ENCODE peak calls at places on chromosomes 4 and X, in six cellular contexts. Q is stimulated activated CD4-positive, alpha-beta T cell treated with anti-CD3 and anti-CD28 coated beads, TNF-alpha, amount 100 ng/mL, for 48 hours; Z is substantia nigra; Y is MV-4-11; V is A549; U is GM12865. M is an unnamed sample.

GRCh38 chrX:15114865-15115566 is 154.9 kb downstream of the ASB9 start:
- DNase-seq in Q (no peak), Z (no peak), Y (no peak), V (no peak), U (no peak), M (no peak)

GRCh38 chrX:139563251-139563650 is 32.7 kb downstream of the F9 start:
- DNase-seq in Q (no peak), Z (no peak), Y (no peak), V (no peak), U (no peak), M (no peak)

GRCh38 chrX:83892433-83892832 is 31.5 kb downstream of the CYLC1 start:
- DNase-seq in Q (no peak), Z (no peak), Y (no peak), V (no peak), U (no peak), M (no peak)

GRCh38 chr4:145513020-145513621 is 31.5 kb downstream of the SMAD1 start:
- DNase-seq in Q (no peak), Z (no peak), Y (no peak), V (no peak), U (no peak), M (no peak)

GRCh38 chrX:91137881-91138280 is 296.8 kb upstream of the PABPC5 start:
- DNase-seq in Q (no peak), Z (no peak), Y (no peak), V (no peak), U (no peak), M (no peak)

GRCh38 chrX:130726661-130727060 is 176.3 kb downstream of the ENOX2 start:
- DNase-seq in Q (no peak), Z (no peak), Y (peak), V (no peak), U (no peak), M (no peak)

GRCh38 chr4:165972747-165973146 is 99.7 kb downstream of the TLL1 start:
- DNase-seq in Q (no peak), Z (no peak), Y (no peak), V (no peak), U (no peak), M (no peak)

GRCh38 chr4:24973471-24974251 is 57.1 kb downstream of the LGI2 start:
- DNase-seq in Q (no peak), Z (no peak), Y (peak), V (peak), U (no peak), M (no peak)

GRCh38 chr4:98828801-98829200 is 100.1 kb downstream of the EIF4E start:
- DNase-seq in Q (peak), Z (no peak), Y (no peak), V (no peak), U (peak), M (no peak)

GRCh38 chrX:154381271-154381670 is 2.2 kb downstream of the EMD start:
- DNase-seq in Q (no peak), Z (no peak), Y (no peak), V (no peak), U (no peak), M (peak)

GRCh38 chrX:115499112-115499805 is 61.7 kb upstream of the PLS3 start:
- DNase-seq in Q (no peak), Z (no peak), Y (peak), V (no peak), U (peak), M (no peak)

GRCh38 chr4:176271749-176272148 is 2.7 kb upstream of the ASB5 start:
- DNase-seq in Q (no peak), Z (no peak), Y (no peak), V (no peak), U (no peak), M (no peak)

GRCh38 chr4:124028172-124028571 is 631.6 kb downstream of the SPRY1 start:
- DNase-seq in Q (no peak), Z (no peak), Y (no peak), V (no peak), U (no peak), M (peak)

GRCh38 chrX:139324756-139325155 is 205.8 kb upstream of the F9 start:
- DNase-seq in Q (no peak), Z (no peak), Y (no peak), V (no peak), U (no peak), M (no peak)

GRCh38 chr4:7759221-7759620 is 180.4 kb downstream of the AFAP1 start:
- DNase-seq in Q (peak), Z (no peak), Y (peak), V (no peak), U (peak), M (no peak)

GRCh38 chr4:47704693-47705325 is 133.1 kb downstream of the CORIN start:
- DNase-seq in Q (no peak), Z (no peak), Y (peak), V (no peak), U (peak), M (peak)

GRCh38 chr4:879730-880079 is 52.4 kb downstream of the GAK start:
- DNase-seq in Q (peak), Z (no peak), Y (peak), V (no peak), U (peak), M (no peak)

GRCh38 chrX:124737771-124738170 is 391.4 kb downstream of the SH2D1A start:
- DNase-seq in Q (no peak), Z (no peak), Y (no peak), V (no peak), U (no peak), M (peak)

GRCh38 chrX:152926279-152926678 is 28.4 kb downstream of the ZNF185 start:
- DNase-seq in Q (peak), Z (no peak), Y (peak), V (peak), U (peak), M (peak)

GRCh38 chr4:87973283-87974169 is 2.0 kb upstream of the SPP1 start:
- DNase-seq in Q (peak), Z (peak), Y (peak), V (peak), U (peak), M (peak)

GRCh38 chrX:8632949-8633348 is 99.0 kb downstream of the ANOS1 start:
- DNase-seq in Q (no peak), Z (no peak), Y (no peak), V (no peak), U (no peak), M (no peak)

GRCh38 chrX:43505759-43506158 is 150.3 kb upstream of the MAOA start:
- DNase-seq in Q (no peak), Z (no peak), Y (no peak), V (no peak), U (no peak), M (no peak)

GRCh38 chr4:159158083-159158617 is 55.3 kb downstream of the RAPGEF2 start:
- DNase-seq in Q (no peak), Z (no peak), Y (no peak), V (no peak), U (no peak), M (peak)

GRCh38 chr4:105632599-105632998 is 75.9 kb downstream of the INTS12 start:
- DNase-seq in Q (no peak), Z (no peak), Y (no peak), V (no peak), U (no peak), M (peak)